ENCODE peak calls at places on chromosome 5, in eight cellular contexts. Q is MCF 10A, J is neural progenitor cell, K is stomach, S is bronchial epithelial cell, N is lower leg skin, W is astrocyte of the spinal cord, D is kidney epithelial cell. G is an unnamed sample.

GRCh38 chr5:39073759-39074008 is 515 bp downstream of the RICTOR start:
- DNase-seq in Q (no peak), J (no peak), K (no peak), S (no peak), N (no peak), W (no peak), D (no peak), G (no peak)

GRCh38 chr5:36573441-36573840 is 33.0 kb upstream of the SLC1A3 start:
- DNase-seq in Q (peak), J (no peak), K (no peak), S (peak), N (no peak), W (peak), D (peak), G (peak)

GRCh38 chr5:109411627-109412026 is 1.9 kb upstream of the PJA2 start:
- DNase-seq in Q (peak), J (no peak), K (no peak), S (peak), N (no peak), W (peak), D (peak), G (peak)

GRCh38 chr5:82911902-82912301 is 165.3 kb downstream of the TMEM167A start:
- DNase-seq in Q (no peak), J (no peak), K (no peak), S (no peak), N (no peak), W (no peak), D (no peak), G (no peak)

GRCh38 chr5:96146675-96147074 is 185.0 kb upstream of the ELL2 start:
- DNase-seq in Q (peak), J (no peak), K (no peak), S (peak), N (no peak), W (peak), D (peak), G (peak)

GRCh38 chr5:159764283-159764927 is 151.9 kb upstream of the ADRA1B start:
- DNase-seq in Q (peak), J (no peak), K (no peak), S (no peak), N (no peak), W (peak), D (no peak), G (no peak)

GRCh38 chr5:159522841-159523240 is 192.6 kb upstream of the IL12B start:
- DNase-seq in Q (no peak), J (no peak), K (no peak), S (no peak), N (no peak), W (no peak), D (no peak), G (no peak)

GRCh38 chr5:173745123-173745522 is 128.7 kb upstream of the BOD1 start:
- DNase-seq in Q (no peak), J (no peak), K (no peak), S (no peak), N (no peak), W (no peak), D (no peak), G (no peak)

GRCh38 chr5:180126716-180127681 is 55.4 kb upstream of the RNF130 start:
- DNase-seq in Q (peak), J (peak), K (peak), S (no peak), N (no peak), W (no peak), D (no peak), G (no peak)

GRCh38 chr5:178214160-178214803 is 9.9 kb downstream of the HNRNPAB start:
- DNase-seq in Q (no peak), J (no peak), K (no peak), S (no peak), N (no peak), W (no peak), D (no peak), G (no peak)

GRCh38 chr5:148836272-148837250 is 10.2 kb downstream of the ADRB2 start:
- DNase-seq in Q (no peak), J (no peak), K (no peak), S (peak), N (no peak), W (no peak), D (no peak), G (no peak)

GRCh38 chr5:33241826-33242225 is 198.9 kb upstream of the TARS1 start:
- DNase-seq in Q (no peak), J (no peak), K (no peak), S (no peak), N (no peak), W (no peak), D (no peak), G (no peak)

GRCh38 chr5:178465861-178466288 is 124.3 kb downstream of the COL23A1 start:
- DNase-seq in Q (no peak), J (no peak), K (no peak), S (no peak), N (no peak), W (no peak), D (no peak), G (no peak)

GRCh38 chr5:132747064-132747692 is at the start of gene CCNI2:
- DNase-seq in Q (no peak), J (peak), K (peak), S (no peak), N (no peak), W (no peak), D (no peak), G (no peak)
- TF ChIP-seq CTCF in Q (peak), J (peak), K (no peak), S (no peak), N (no peak), W (no peak), D (no peak), G (no peak)

DNA sequence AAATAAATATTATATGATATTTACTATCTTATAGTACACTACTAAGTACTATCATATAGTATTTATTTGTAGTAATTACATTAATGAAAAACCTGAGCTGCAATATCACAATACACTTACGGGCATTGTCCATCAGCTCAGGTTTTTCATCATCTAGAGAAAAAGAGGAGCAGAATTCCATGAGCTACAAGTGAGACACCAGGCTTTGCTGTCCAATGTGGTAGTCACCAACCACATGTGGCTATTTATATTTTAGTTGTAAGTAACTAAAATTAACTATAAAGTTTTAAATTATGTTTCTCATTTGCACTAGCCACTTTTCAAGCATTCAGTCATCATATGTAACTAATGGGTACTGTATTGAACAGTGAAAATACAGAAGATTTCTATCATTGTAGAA is 13.8 kb upstream of the NRG2 start:
- DNase-seq in Q (no peak), J (no peak), K (no peak), S (no peak), N (no peak), W (no peak), D (no peak), G (no peak)
- TF ChIP-seq CTCF in Q (no peak), J (no peak), K (no peak), S (no peak), N (no peak), W (no peak), D (no peak), G (no peak)

DNA sequence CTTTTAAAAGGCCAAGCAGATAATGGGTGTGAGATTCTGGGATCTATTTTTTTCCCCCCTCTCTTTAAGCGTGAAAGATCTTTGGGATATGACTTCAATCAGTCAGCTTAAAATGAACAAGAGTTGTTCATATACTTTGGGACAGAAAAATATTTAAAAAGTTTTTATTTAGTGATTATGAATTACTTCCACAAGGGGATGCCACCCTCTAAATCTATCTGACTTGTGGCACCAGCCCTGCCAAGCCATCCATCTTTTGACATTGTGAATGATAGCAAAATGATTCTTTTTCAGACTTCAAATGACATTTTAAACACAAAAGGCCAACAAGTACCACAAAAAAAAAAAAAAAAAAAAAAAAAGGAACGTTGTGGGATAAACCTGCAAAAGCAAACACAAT is 111.0 kb upstream of the HMHB1 start:
- DNase-seq in Q (no peak), J (no peak), K (no peak), S (no peak), N (no peak), W (no peak), D (no peak), G (no peak)
- TF ChIP-seq CTCF in Q (peak), J (no peak), K (no peak), S (no peak), N (no peak), W (no peak), D (no peak), G (peak)

GRCh38 chr5:1672396-1672795 is 127.2 kb downstream of the MRPL36 start:
- DNase-seq in Q (no peak), J (no peak), K (no peak), S (no peak), N (peak), W (no peak), D (no peak), G (no peak)
- TF ChIP-seq CTCF in Q (no peak), J (peak), K (no peak), S (no peak), N (no peak), W (no peak), D (no peak), G (no peak)

GRCh38 chr5:165495829-165496380 is 1990.5 kb downstream of the MAT2B start:
- DNase-seq in Q (peak), J (no peak), K (no peak), S (no peak), N (no peak), W (peak), D (no peak), G (no peak)

GRCh38 chr5:165502893-165503696 is 1997.7 kb downstream of the MAT2B start:
- DNase-seq in Q (peak), J (no peak), K (no peak), S (no peak), N (no peak), W (peak), D (no peak), G (no peak)

GRCh38 chr5:165497707-165498106 is 1992.3 kb downstream of the MAT2B start:
- DNase-seq in Q (peak), J (peak), K (no peak), S (no peak), N (no peak), W (no peak), D (no peak), G (no peak)
- TF ChIP-seq CTCF in Q (peak), J (peak), K (peak), S (no peak), N (no peak), W (peak), D (peak), G (no peak)

GRCh38 chr5:154971501-154971900 is 30.6 kb downstream of the MRPL22 start:
- DNase-seq in Q (no peak), J (no peak), K (no peak), S (no peak), N (no peak), W (peak), D (no peak), G (no peak)

GRCh38 chr5:154970759-154971158 is 29.9 kb downstream of the MRPL22 start:
- DNase-seq in Q (no peak), J (no peak), K (no peak), S (peak), N (no peak), W (peak), D (no peak), G (no peak)

GRCh38 chr5:154968953-154969352 is 28.1 kb downstream of the MRPL22 start:
- DNase-seq in Q (no peak), J (no peak), K (no peak), S (no peak), N (no peak), W (no peak), D (no peak), G (no peak)

GRCh38 chr5:154966081-154966841 is 25.4 kb downstream of the MRPL22 start:
- DNase-seq in Q (no peak), J (no peak), K (no peak), S (no peak), N (no peak), W (no peak), D (no peak), G (no peak)

GRCh38 chr5:154967419-154968024 is 26.6 kb downstream of the MRPL22 start:
- DNase-seq in Q (peak), J (peak), K (no peak), S (peak), N (no peak), W (peak), D (no peak), G (no peak)
- TF ChIP-seq CTCF in Q (peak), J (peak), K (peak), S (peak), N (no peak), W (peak), D (peak), G (peak)

GRCh38 chr5:52786937-52787599 is 648 bp upstream of the ITGA1 start:
- DNase-seq in Q (peak), J (no peak), K (peak), S (peak), N (no peak), W (peak), D (no peak), G (no peak)
- TF ChIP-seq CTCF in Q (peak), J (peak), K (no peak), S (peak), N (no peak), W (peak), D (peak), G (peak)

G was measured in foreskin keratinocyte.